ENCODE peak calls at places on chromosomes 2 and 18, in eight cellular contexts. K is CD4-positive, CD25-positive, alpha-beta regulatory T cell; Z is stimulated activated naive CD8-positive, alpha-beta T cell treated with anti-CD3 and anti-CD28 coated beads, Interleukin-15, Interleukin-2, amounts not matched to agents 100 U/mL and 50 U/mL, for 24 hours; U is RWPE2; Y is activated naive CD4-positive, alpha-beta T cell treated with anti-CD3 and anti-CD28 coated beads, Interleukin-2, amount 50 U/mL, for 72 hours; S is GM12878; V is activated T-cell treated with anti-CD3 and anti-CD28 coated beads, Interleukin-2, amount 50 U/mL, for 72 hours; R is central memory CD8-positive, alpha-beta T cell. X is an unnamed sample.

GRCh38 chr2:85945172-85945571 is 56.4 kb upstream of the ST3GAL5 start:
- ATAC-seq in K (no peak), Z (no peak), U (no peak), Y (no peak), S (no peak), V (no peak), R (no peak), X (no peak)

GRCh38 chr2:64792995-64793639 is 139.4 kb upstream of the SERTAD2 start:
- ATAC-seq in K (no peak), Z (no peak), U (no peak), Y (no peak), S (no peak), V (no peak), R (no peak), X (no peak)

GRCh38 chr2:241461693-241462677 is 46.4 kb downstream of the STK25 start:
- ATAC-seq in K (no peak), Z (no peak), U (no peak), Y (no peak), S (no peak), V (no peak), R (no peak), X (no peak)

GRCh38 chr2:219167997-219168396 is 1.8 kb downstream of the SLC23A3 start:
- ATAC-seq in K (no peak), Z (no peak), U (no peak), Y (no peak), S (no peak), V (no peak), R (no peak), X (no peak)

GRCh38 chr18:35770360-35770759 is 188.8 kb downstream of the GALNT1 start:
- ATAC-seq in K (peak; percentile 47), Z (peak; percentile 65), U (no peak), Y (peak; percentile 98), S (peak; percentile 60), V (peak; percentile 86), R (no peak), X (peak; percentile 95)

GRCh38 chr2:61762292-61762691 is 91.6 kb downstream of the FAM161A start:
- ATAC-seq in K (no peak), Z (no peak), U (no peak), Y (no peak), S (peak; percentile 27), V (no peak), R (no peak), X (peak; percentile 12)

GRCh38 chr2:176814274-176814673 is 398.3 kb upstream of the HNRNPA3 start:
- ATAC-seq in K (no peak), Z (no peak), U (peak; percentile 60), Y (no peak), S (no peak), V (no peak), R (no peak), X (no peak)

GRCh38 chr18:57927511-57927910 is 116.5 kb upstream of the NEDD4L start:
- ATAC-seq in K (no peak), Z (no peak), U (no peak), Y (no peak), S (no peak), V (no peak), R (no peak), X (no peak)

GRCh38 chr2:135819211-135819610 is 17.8 kb downstream of the LCT start:
- ATAC-seq in K (no peak), Z (peak; percentile 29), U (peak; percentile 33), Y (no peak), S (peak; percentile 66), V (no peak), R (no peak), X (peak; percentile 39)

GRCh38 chr2:170101789-170102188 is 76.2 kb upstream of the MYO3B start:
- ATAC-seq in K (no peak), Z (no peak), U (no peak), Y (no peak), S (no peak), V (no peak), R (no peak), X (no peak)

GRCh38 chr2:15177103-15177502 is 384.0 kb downstream of the NBAS start:
- ATAC-seq in K (peak; percentile 97), Z (peak; percentile 99), U (peak; percentile 33), Y (peak; percentile 96), S (peak; percentile 98), V (peak; percentile 96), R (peak; percentile 90), X (peak; percentile 95)

GRCh38 chr2:157782057-157782845 is 93.9 kb downstream of the ACVR1 start:
- ATAC-seq in K (no peak), Z (peak; percentile 83), U (no peak), Y (peak; percentile 59), S (no peak), V (peak; percentile 78), R (no peak), X (peak; percentile 76)

GRCh38 chr2:55923978-55924325 is 370 bp upstream of the EFEMP1 start:
- ATAC-seq in K (no peak), Z (no peak), U (peak; percentile 3), Y (no peak), S (no peak), V (no peak), R (no peak), X (no peak)

GRCh38 chr2:186949716-186950256 is 100.8 kb upstream of the ZSWIM2 start:
- ATAC-seq in K (no peak), Z (no peak), U (no peak), Y (no peak), S (peak; percentile 41), V (no peak), R (no peak), X (no peak)

GRCh38 chr2:64937341-64938230 is 51.6 kb upstream of the SLC1A4 start:
- ATAC-seq in K (no peak), Z (no peak), U (no peak), Y (no peak), S (peak; percentile 70), V (no peak), R (no peak), X (no peak)

GRCh38 chr2:39419282-39420223 is 17.5 kb downstream of the MAP4K3 start:
- ATAC-seq in K (no peak), Z (no peak), U (no peak), Y (no peak), S (no peak), V (no peak), R (no peak), X (peak; percentile 70)

GRCh38 chr2:234953116-234954031 is 1.6 kb downstream of the SH3BP4 start:
- ATAC-seq in K (no peak), Z (no peak), U (peak; percentile 32), Y (no peak), S (no peak), V (no peak), R (no peak), X (no peak)

GRCh38 chr18:681985-682384 is 24.5 kb downstream of the TYMS start:
- ATAC-seq in K (peak; percentile 85), Z (peak; percentile 94), U (no peak), Y (peak; percentile 99), S (peak; percentile 70), V (peak; percentile 99), R (peak; percentile 93), X (peak; percentile 97)

GRCh38 chr2:157749684-157750083 is 121.0 kb upstream of the ACVR1C start:
- ATAC-seq in K (no peak), Z (no peak), U (no peak), Y (no peak), S (no peak), V (no peak), R (no peak), X (no peak)

GRCh38 chr2:222752731-222753130 is 81.3 kb downstream of the MOGAT1 start:
- ATAC-seq in K (no peak), Z (no peak), U (no peak), Y (no peak), S (no peak), V (no peak), R (no peak), X (no peak)

GRCh38 chr2:120669121-120669952 is 66.3 kb upstream of the GLI2 start:
- ATAC-seq in K (no peak), Z (no peak), U (peak; percentile 54), Y (no peak), S (peak; percentile 38), V (no peak), R (no peak), X (no peak)

GRCh38 chr2:168583710-168584521 is 127.8 kb downstream of the CERS6 start:
- ATAC-seq in K (no peak), Z (peak; percentile 34), U (peak; percentile 91), Y (peak; percentile 57), S (peak; percentile 25), V (peak; percentile 41), R (no peak), X (peak; percentile 19)

GRCh38 chr2:96514521-96514920 is 9.4 kb upstream of the NEURL3 start:
- ATAC-seq in K (no peak), Z (no peak), U (peak; percentile 61), Y (no peak), S (no peak), V (no peak), R (no peak), X (no peak)

GRCh38 chr2:191122638-191123294 is 28.0 kb downstream of the STAT4 start:
- ATAC-seq in K (no peak), Z (no peak), U (no peak), Y (peak; percentile 54), S (peak; percentile 84), V (peak; percentile 64), R (no peak), X (peak; percentile 78)

GRCh38 chr2:84882415-84882738 is 1.5 kb upstream of the TRABD2A start:
- ATAC-seq in K (no peak), Z (no peak), U (no peak), Y (no peak), S (no peak), V (peak; percentile 3), R (no peak), X (no peak)

GRCh38 chr2:140600116-140600515 is 1530.7 kb downstream of the LRP1B start:
- ATAC-seq in K (no peak), Z (no peak), U (peak; percentile 73), Y (no peak), S (no peak), V (no peak), R (no peak), X (no peak)